ENCODE peak calls at places on chromosomes 13 and 19, in ten cellular contexts. F, Y, X, K, N, G, R, J, V and H are unnamed samples. For H3K36me3, the result is how much of the 10 kb centered on the place peaks cover.

GRCh38 chr19:14031719-14032480 is at the start of gene IL27RA:
- DNase-seq in G (peak), K (peak), R (peak), N (peak), V (peak), Y (peak), X (peak), J (peak), F (peak), H (peak)

GRCh38 chr19:41426952-41427646 is at the start of gene B3GNT8:
- DNase-seq in Y (peak), X (peak), F (peak), R (peak), N (peak), G (peak), V (peak), J (peak), K (peak), H (no peak)

GRCh38 chr19:46787331-46788100 is 878 bp downstream of the SLC1A5 start:
- DNase-seq in F (peak), N (peak), V (peak), R (peak), J (peak), K (peak), X (peak), G (peak), Y (peak), H (peak)

GRCh38 chr19:1773173-1773572 is 19.9 kb downstream of the ONECUT3 start:
- DNase-seq in X (peak), V (no peak), J (no peak), Y (no peak), R (no peak), G (no peak), N (no peak), F (no peak), K (no peak), H (no peak)

GRCh38 chr13:95209109-95209508 is 92.1 kb downstream of the ABCC4 start:
- DNase-seq in Y (no peak), R (no peak), F (peak), J (no peak), K (no peak), X (no peak), N (no peak), V (no peak), G (no peak), H (no peak)

GRCh38 chr19:40091205-40092129 is 724 bp upstream of the ZNF780A start:
- DNase-seq in Y (no peak), R (no peak), X (no peak), F (peak), J (no peak), V (no peak), N (no peak), K (no peak), G (no peak), H (no peak)

GRCh38 chr13:100269837-100270236 is 180.9 kb downstream of the PCCA start:
- DNase-seq in R (no peak), G (peak), X (peak), F (no peak), Y (no peak), J (peak), N (peak), V (peak), K (peak), H (no peak)

GRCh38 chr19:54002495-54003315 is 11.3 kb downstream of the CACNG6 start:
- DNase-seq in N (no peak), K (no peak), J (no peak), X (peak), R (no peak), G (no peak), Y (no peak), V (no peak), F (no peak), H (no peak)

GRCh38 chr13:84651288-84651687 is 769.0 kb upstream of the SLITRK1 start:
- DNase-seq in Y (no peak), N (peak), X (peak), J (peak), G (no peak), K (no peak), F (no peak), V (no peak), R (no peak), H (no peak)

GRCh38 chr19:55460670-55461258 is 678 bp downstream of the ISOC2 start:
- DNase-seq in R (peak), N (peak), Y (peak), X (peak), K (peak), J (peak), V (peak), G (peak), F (peak), H (no peak)

GRCh38 chr19:17348700-17349099 is 11.3 kb downstream of the GTPBP3 start:
- DNase-seq in X (peak), Y (peak), N (no peak), G (peak), R (no peak), K (no peak), J (peak), V (no peak), F (no peak), H (no peak)

GRCh38 chr19:1851581-1852293 is 3.5 kb upstream of the REXO1 start:
- DNase-seq in V (no peak), N (no peak), F (no peak), J (no peak), Y (no peak), R (no peak), G (peak), K (no peak), X (no peak), H (no peak)

GRCh38 chr13:109816979-109817275 is 30.5 kb upstream of the IRS2 start:
- DNase-seq in F (no peak), J (peak), R (no peak), Y (no peak), V (no peak), K (no peak), G (no peak), N (no peak), X (peak), H (no peak)

GRCh38 chr13:113449693-113450347 is 3.5 kb downstream of the ADPRHL1 start:
- DNase-seq in N (no peak), K (no peak), R (no peak), J (no peak), Y (no peak), V (no peak), X (no peak), F (no peak), G (no peak), H (no peak)

GRCh38 chr13:112893570-112894422 is 75.2 kb upstream of the MCF2L start:
- DNase-seq in Y (peak), G (no peak), X (no peak), R (no peak), F (peak), K (peak), N (peak), V (peak), J (peak), H (peak)

GRCh38 chr19:46898731-46899130 is 37.9 kb downstream of the ARHGAP35 start:
- DNase-seq in J (peak), G (no peak), F (no peak), V (no peak), R (no peak), Y (peak), K (no peak), X (peak), N (peak), H (no peak)

GRCh38 chr13:75494491-75494890 is 12.5 kb upstream of the TBC1D4 start:
- DNase-seq in F (no peak), X (peak), Y (no peak), N (no peak), V (no peak), J (peak), R (no peak), K (no peak), G (no peak), H (no peak)

GRCh38 chr13:95128045-95128643 is 173.1 kb downstream of the ABCC4 start:
- DNase-seq in V (no peak), R (no peak), Y (no peak), G (no peak), F (no peak), J (no peak), N (peak), X (peak), K (no peak), H (no peak)

GRCh38 chr13:58406545-58406944 is 775.0 kb downstream of the PCDH17 start:
- DNase-seq in J (no peak), G (no peak), V (no peak), R (no peak), X (no peak), N (no peak), F (no peak), K (no peak), Y (no peak), H (no peak)

GRCh38 chr13:30151398-30151797 is 156.0 kb downstream of the KATNAL1 start:
- DNase-seq in N (no peak), R (no peak), G (no peak), X (no peak), Y (no peak), F (no peak), V (no peak), K (no peak), J (no peak), H (no peak)

GRCh38 chr19:33794578-33795369 is 1.9 kb upstream of the KCTD15 start:
- DNase-seq in Y (peak), K (no peak), G (no peak), R (no peak), X (no peak), N (no peak), V (no peak), F (no peak), J (no peak), H (no peak)

GRCh38 chr19:47111081-47111589 is 2.4 kb downstream of the ZC3H4 start:
- DNase-seq in K (peak), R (peak), Y (peak), J (no peak), G (peak), V (peak), F (no peak), X (no peak), N (peak), H (peak)

GRCh38 chr13:43469791-43470190 is 317.0 kb downstream of the ENOX1 start:
- DNase-seq in V (no peak), F (no peak), G (no peak), K (no peak), J (peak), R (no peak), N (no peak), Y (no peak), X (no peak), H (no peak)

GRCh38 chr13:108915095-108915633 is 285.8 kb downstream of the MYO16 start:
- DNase-seq in Y (no peak), K (no peak), V (no peak), F (peak), N (peak), X (peak), R (no peak), G (peak), J (peak), H (peak)

GRCh38 chr13:40665061-40665753 is 1.2 kb downstream of the FOXO1 start:
- DNase-seq in J (no peak), V (peak), K (peak), N (peak), G (peak), F (peak), R (peak), X (peak), Y (peak), H (peak)
- TF ChIP-seq CTCF in J (no peak), V (no peak), K (no peak), N (no peak), G (no peak), F (no peak), R (peak), X (no peak), Y (no peak), H (no peak)

DNA sequence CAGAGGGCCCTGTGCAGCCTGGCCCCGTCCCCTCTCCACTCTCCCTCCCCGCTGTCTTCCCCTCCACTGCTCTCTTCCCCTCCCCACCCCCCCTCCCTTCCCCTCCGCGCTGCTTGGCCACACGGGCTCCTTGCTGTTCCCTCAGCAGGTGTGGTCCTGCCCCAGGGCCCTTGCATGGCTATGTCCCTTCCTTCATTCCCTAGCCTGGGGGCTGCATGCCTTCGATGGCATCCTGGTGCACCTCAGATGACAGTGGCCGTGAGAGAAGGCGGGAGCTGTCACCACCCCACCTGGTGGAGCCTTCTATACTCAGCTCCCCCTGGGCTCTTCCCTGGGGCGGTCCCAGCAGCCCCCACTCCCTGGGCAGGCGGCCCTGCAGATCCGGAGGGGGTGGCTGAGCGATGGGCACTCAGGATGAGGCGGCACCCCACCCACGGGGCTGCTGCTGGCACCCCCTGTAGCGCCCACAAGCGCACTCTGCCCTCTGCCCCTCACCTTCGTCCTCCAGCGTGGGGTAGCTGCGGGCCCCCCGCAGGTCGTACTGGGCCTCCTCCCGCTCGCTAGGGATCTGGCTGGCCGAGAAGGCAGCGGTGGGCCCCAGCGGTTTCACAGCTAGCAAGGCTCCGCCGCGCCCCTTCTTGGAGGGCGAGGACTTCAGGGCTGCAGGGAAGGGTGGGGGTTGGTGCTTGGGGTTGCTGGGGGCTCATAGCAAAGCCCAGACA is 17.2 kb upstream of the CACTIN start:
- DNase-seq in K (no peak), V (no peak), F (no peak), N (no peak), Y (no peak), J (no peak), X (no peak), R (no peak), G (no peak), H (no peak)
- H3K36me3 ChIP-seq in K (under half), V (half or more), F (under half), N (under half), Y (under half), J (under half), X (under half), R (under half), G (under half), H (under half)

GRCh38 chr13:23375007-23375971 is 58.2 kb downstream of the SACS start:
- DNase-seq in R (peak), Y (peak), F (peak), V (peak), G (peak), N (peak), X (peak), J (peak), K (peak), H (peak)
- TF ChIP-seq CTCF in R (no peak), Y (peak), F (no peak), V (peak), G (peak), N (peak), X (no peak), J (peak), K (peak), H (no peak)

GRCh38 chr19:651114-651818 is 11.6 kb downstream of the FGF22 start:
- DNase-seq in F (no peak), X (no peak), J (no peak), N (no peak), G (no peak), K (no peak), Y (no peak), R (no peak), V (no peak), H (no peak)

GRCh38 chr19:652467-653389 is 10.3 kb downstream of the RNF126 start:
- DNase-seq in Y (no peak), X (no peak), R (no peak), V (no peak), G (no peak), K (no peak), F (no peak), N (no peak), J (no peak), H (no peak)

GRCh38 chr19:650121-650520 is 10.4 kb downstream of the FGF22 start:
- DNase-seq in F (no peak), V (no peak), Y (no peak), G (no peak), N (no peak), J (no peak), K (no peak), R (no peak), X (no peak), H (no peak)

GRCh38 chr19:653425-653824 is 9.6 kb downstream of the RNF126 start:
- DNase-seq in R (no peak), X (no peak), F (no peak), N (no peak), G (no peak), K (no peak), J (no peak), V (no peak), Y (no peak), H (no peak)

DNA sequence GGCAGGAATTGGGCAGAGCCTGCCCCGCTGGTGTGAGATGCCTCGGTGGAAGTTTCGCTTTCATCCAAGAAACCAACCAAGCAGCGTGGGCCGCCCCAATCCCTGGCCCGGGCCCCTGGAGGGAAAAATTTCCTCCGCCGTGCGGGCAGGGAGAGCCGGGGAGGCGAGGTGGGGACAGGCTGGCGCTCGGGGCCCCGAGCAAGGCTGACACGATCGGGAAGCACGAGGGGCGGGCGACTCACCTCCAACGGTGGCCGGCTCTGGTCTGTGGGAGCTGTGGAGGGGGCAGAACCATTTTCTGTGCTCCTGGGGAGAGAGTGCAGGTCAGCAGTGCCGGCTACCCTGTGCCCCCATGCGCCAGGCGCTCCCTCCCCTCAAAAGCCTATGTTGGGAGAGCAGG is 11.0 kb downstream of the RNF126 start:
- DNase-seq in N (no peak), K (no peak), F (no peak), Y (no peak), V (no peak), X (no peak), G (no peak), R (no peak), J (no peak), H (no peak)
- H3K36me3 ChIP-seq in N (under half), K (under half), F (half or more), Y (under half), V (half or more), X (under half), G (half or more), R (under half), J (under half), H (half or more)

DNA sequence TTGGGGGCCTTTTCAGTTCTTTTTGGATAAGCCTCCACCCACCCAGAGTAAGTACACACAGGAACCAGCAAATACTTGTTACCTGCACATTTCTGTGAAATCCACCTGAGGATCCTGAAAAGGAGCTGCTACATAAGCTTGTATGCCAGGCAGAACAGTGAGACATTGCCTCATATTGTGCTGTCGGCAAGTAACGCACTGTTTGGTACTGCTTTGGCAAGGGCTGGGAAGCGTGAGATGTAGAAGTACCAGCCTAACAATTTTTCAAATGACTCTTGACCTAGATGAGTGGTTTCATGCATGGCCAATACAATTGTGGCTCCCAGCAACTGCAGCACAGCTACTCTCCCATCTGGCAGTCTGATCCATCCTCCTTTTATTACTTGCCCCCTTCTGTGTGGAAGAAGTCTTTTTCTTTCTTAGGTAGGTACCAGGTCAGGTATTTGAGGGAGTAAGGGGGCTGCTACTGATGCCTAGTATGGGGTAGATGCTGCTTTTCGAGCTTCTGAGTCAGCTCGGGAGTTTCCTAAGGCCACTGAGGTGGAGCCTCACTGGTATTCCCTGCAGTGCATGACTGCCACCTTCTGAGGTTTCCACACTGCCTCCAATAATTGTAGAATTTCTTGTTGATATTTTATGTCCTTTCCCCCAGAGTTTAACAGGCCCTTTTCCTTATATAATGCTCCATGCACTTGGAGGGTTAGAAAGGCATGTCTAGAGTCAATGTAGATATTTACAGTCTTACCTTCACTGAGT is 52.2 kb downstream of the ZNF737 start:
- DNase-seq in X (no peak), N (peak), R (no peak), V (no peak), Y (no peak), J (no peak), K (no peak), G (no peak), F (no peak), H (no peak)
- TF ChIP-seq CTCF in X (no peak), N (no peak), R (no peak), V (no peak), Y (peak), J (no peak), K (no peak), G (no peak), F (no peak), H (no peak)

DNA sequence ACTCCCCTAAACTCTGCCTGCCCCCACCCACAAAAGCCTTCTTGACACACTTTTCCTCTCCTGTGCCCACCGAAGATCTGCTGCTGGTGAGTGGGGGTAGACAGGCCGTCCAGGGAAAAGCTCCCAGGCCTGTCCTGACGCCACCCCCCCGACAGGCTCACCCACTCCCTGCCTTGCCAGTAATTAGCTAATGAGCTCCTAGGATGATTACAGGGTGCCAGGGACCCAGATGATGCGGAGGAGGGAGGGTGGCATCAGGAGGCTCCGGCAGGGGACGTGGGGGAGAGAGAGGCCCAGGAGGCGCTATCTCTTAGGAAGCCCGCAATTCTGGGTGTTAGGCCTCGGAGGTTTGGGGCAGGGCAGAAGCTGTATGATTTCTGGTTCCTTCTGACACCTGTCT is 27.0 kb downstream of the MARK4 start:
- DNase-seq in X (no peak), G (no peak), K (no peak), J (no peak), F (no peak), N (no peak), V (no peak), R (no peak), Y (no peak), H (no peak)
- H3K36me3 ChIP-seq in X (under half), G (under half), K (under half), J (half or more), F (under half), N (under half), V (half or more), R (under half), Y (half or more), H (under half)

DNA sequence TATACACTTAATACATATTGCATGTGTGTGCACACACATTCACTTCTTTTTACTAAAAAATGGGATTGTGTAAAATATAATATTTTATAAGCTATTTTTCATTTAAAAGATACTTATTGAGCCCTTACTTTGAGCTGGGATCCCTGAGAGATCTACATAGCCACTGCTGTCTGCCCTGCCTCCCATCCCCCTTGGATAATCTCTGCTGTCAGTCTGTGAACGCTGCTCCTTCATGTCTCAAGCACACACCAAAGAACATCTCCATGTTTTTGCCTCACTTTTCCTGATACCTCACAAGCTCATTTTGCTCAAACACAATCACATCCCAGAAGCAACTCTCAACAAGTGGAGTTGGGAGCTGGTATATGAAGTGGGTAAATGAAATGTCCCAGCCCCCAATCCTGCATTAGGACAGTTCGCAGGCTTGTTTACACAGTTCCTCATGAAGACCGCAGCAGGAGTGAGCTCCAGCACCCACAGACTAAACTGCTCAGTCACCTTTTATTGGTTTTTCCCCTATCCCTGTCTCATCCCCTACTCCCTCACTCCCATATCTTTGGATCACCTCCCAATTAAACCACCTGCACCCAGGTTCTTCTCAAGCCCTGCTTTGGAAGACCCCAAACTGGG is 108.3 kb upstream of the FRY start:
- DNase-seq in V (no peak), G (no peak), X (no peak), F (no peak), J (no peak), N (no peak), R (no peak), Y (no peak), K (no peak), H (no peak)
- TF ChIP-seq CTCF in V (no peak), G (no peak), X (no peak), F (no peak), J (no peak), N (no peak), R (no peak), Y (no peak), K (no peak), H (no peak)